ENCODE peak calls at places on chromosomes 7 and 10, in six cellular contexts. S, E, N, C, Y and T are unnamed samples.
A peak's percentile ranks its signal among the peaks of the same experiment; 100 is the strongest.

GRCh38 chr10:613661-614340 is 75.7 kb downstream of the DIP2C start:
- DNase-seq in S (no peak), E (no peak), N (no peak), C (no peak), Y (no peak), T (no peak)

GRCh38 chr10:117175215-117175900 is 21.9 kb upstream of the KCNK18 start:
- DNase-seq in S (peak; percentile 13), E (no peak), N (no peak), C (no peak), Y (no peak), T (no peak)

GRCh38 chr10:62972103-62972502 is 155.9 kb upstream of the EGR2 start:
- DNase-seq in S (no peak), E (no peak), N (no peak), C (no peak), Y (peak; percentile 43), T (no peak)

GRCh38 chr7:146232604-146233003 is 116.0 kb downstream of the CNTNAP2 start:
- DNase-seq in S (no peak), E (no peak), N (no peak), C (no peak), Y (no peak), T (no peak)

GRCh38 chr10:77666821-77667220 is 29.2 kb upstream of the KCNMA1 start:
- DNase-seq in S (no peak), E (no peak), N (no peak), C (no peak), Y (no peak), T (no peak)

GRCh38 chr10:78931333-78932083 is 137.3 kb upstream of the ZMIZ1 start:
- DNase-seq in S (no peak), E (no peak), N (peak; percentile 87), C (no peak), Y (peak; percentile 89), T (no peak)

GRCh38 chr10:58220769-58221448 is 46.8 kb downstream of the IPMK start:
- DNase-seq in S (no peak), E (no peak), N (peak; percentile 45), C (no peak), Y (peak; percentile 83), T (no peak)

GRCh38 chr10:75245354-75246001 is 9.7 kb upstream of the COMTD1 start:
- DNase-seq in S (no peak), E (no peak), N (no peak), C (no peak), Y (no peak), T (no peak)

GRCh38 chr7:70135656-70136055 is 537.4 kb downstream of the AUTS2 start:
- DNase-seq in S (no peak), E (no peak), N (no peak), C (no peak), Y (no peak), T (no peak)

GRCh38 chr10:85100495-85100894 is 772.1 kb downstream of the CCSER2 start:
- DNase-seq in S (no peak), E (no peak), N (no peak), C (no peak), Y (no peak), T (no peak)

GRCh38 chr7:30617359-30617758 is 22.7 kb downstream of the GARS1 start:
- DNase-seq in S (no peak), E (no peak), N (no peak), C (no peak), Y (no peak), T (no peak)

GRCh38 chr7:2720024-2720423 is 32.0 kb downstream of the AMZ1 start:
- DNase-seq in S (no peak), E (no peak), N (no peak), C (no peak), Y (no peak), T (no peak)

GRCh38 chr10:124211921-124212320 is 118.5 kb upstream of the CHST15 start:
- DNase-seq in S (no peak), E (no peak), N (peak; percentile 44), C (no peak), Y (peak; percentile 9), T (no peak)

GRCh38 chr10:12689893-12690292 is 311.6 kb downstream of the CCDC3 start:
- DNase-seq in S (no peak), E (no peak), N (no peak), C (no peak), Y (no peak), T (no peak)

GRCh38 chr10:67079126-67079525 is 153.3 kb downstream of the LRRTM3 start:
- DNase-seq in S (no peak), E (no peak), N (no peak), C (no peak), Y (peak; percentile 3), T (no peak)

GRCh38 chr10:113523071-113523470 is 29.8 kb upstream of the HABP2 start:
- DNase-seq in S (no peak), E (no peak), N (no peak), C (no peak), Y (no peak), T (no peak)